ENCODE peak calls at places on chromosomes 11 and 22, in eight cellular contexts. E, R, W, K, Z, C, V and T are unnamed samples. For H3K9me2, the result is how much of the 10 kb centered on the place peaks cover.

GRCh38 chr11:66316849-66317251 is at the start of gene CD248:
- DNase-seq in E (peak), R (no peak), W (peak), K (no peak), Z (no peak), C (no peak), V (no peak), T (peak)

GRCh38 chr22:38860291-38861169 is 11.5 kb downstream of the CBX6 start:
- DNase-seq in E (no peak), R (no peak), W (peak), K (no peak), Z (no peak), C (no peak), V (peak), T (no peak)

GRCh38 chr22:49570032-49570848 is 257.4 kb downstream of the BRD1 start:
- DNase-seq in E (no peak), R (no peak), W (no peak), K (no peak), Z (no peak), C (no peak), V (no peak), T (no peak)

GRCh38 chr22:39800790-39801540 is 92.6 kb downstream of the ENTHD1 start:
- DNase-seq in E (peak), R (no peak), W (no peak), K (no peak), Z (no peak), C (no peak), V (no peak), T (no peak)

GRCh38 chr11:66476841-66477251 is 3.4 kb upstream of the DPP3 start:
- DNase-seq in E (peak), R (no peak), W (peak), K (no peak), Z (no peak), C (no peak), V (no peak), T (no peak)

GRCh38 chr11:19597876-19598275 is 114.8 kb upstream of the NAV2 start:
- DNase-seq in E (peak), R (no peak), W (no peak), K (no peak), Z (no peak), C (no peak), V (no peak), T (peak)

GRCh38 chr11:44572884-44573283 is 7.4 kb downstream of the CD82 start:
- DNase-seq in E (peak), R (no peak), W (peak), K (no peak), Z (no peak), C (no peak), V (no peak), T (no peak)

GRCh38 chr22:19125474-19126308 is 3.5 kb upstream of the DGCR2 start:
- DNase-seq in E (no peak), R (no peak), W (no peak), K (no peak), Z (no peak), C (no peak), V (no peak), T (no peak)

GRCh38 chr11:119590651-119591308 is 138.2 kb downstream of the NECTIN1 start:
- DNase-seq in E (no peak), R (no peak), W (peak), K (peak), Z (peak), C (no peak), V (no peak), T (peak)

GRCh38 chr11:96091476-96091875 is 167.6 kb upstream of the MTMR2 start:
- DNase-seq in E (no peak), R (no peak), W (no peak), K (peak), Z (peak), C (no peak), V (peak), T (no peak)

GRCh38 chr11:2451916-2452694 is 7.3 kb downstream of the KCNQ1 start:
- DNase-seq in E (peak), R (no peak), W (no peak), K (no peak), Z (no peak), C (peak), V (no peak), T (peak)

GRCh38 chr22:20591660-20592310 is 84.4 kb downstream of the MED15 start:
- DNase-seq in E (no peak), R (peak), W (peak), K (no peak), Z (no peak), C (no peak), V (no peak), T (no peak)

GRCh38 chr22:27139935-27140493 is 482.6 kb downstream of the MIAT start:
- DNase-seq in E (peak), R (no peak), W (no peak), K (no peak), Z (peak), C (no peak), V (no peak), T (peak)

GRCh38 chr11:108117746-108118371 is 3.5 kb upstream of the ACAT1 start:
- DNase-seq in E (peak), R (peak), W (peak), K (peak), Z (peak), C (peak), V (peak), T (peak)

GRCh38 chr22:27019827-27020226 is 362.4 kb downstream of the MIAT start:
- DNase-seq in E (no peak), R (no peak), W (peak), K (no peak), Z (peak), C (no peak), V (no peak), T (no peak)

GRCh38 chr22:27502327-27502726 is 299.2 kb downstream of the MN1 start:
- DNase-seq in E (no peak), R (no peak), W (no peak), K (no peak), Z (no peak), C (no peak), V (no peak), T (no peak)

GRCh38 chr11:67610302-67610868 is 3.6 kb downstream of the NDUFV1 start:
- DNase-seq in E (no peak), R (no peak), W (no peak), K (no peak), Z (no peak), C (no peak), V (no peak), T (no peak)

GRCh38 chr11:708511-708910 is 2.5 kb downstream of the EPS8L2 start:
- DNase-seq in E (peak), R (no peak), W (no peak), K (no peak), Z (no peak), C (no peak), V (no peak), T (no peak)

GRCh38 chr11:109697140-109697843 is 275.3 kb downstream of the C11orf87 start:
- DNase-seq in E (peak), R (peak), W (peak), K (peak), Z (no peak), C (peak), V (peak), T (peak)

GRCh38 chr11:109696191-109696897 is 274.4 kb downstream of the C11orf87 start:
- DNase-seq in E (no peak), R (peak), W (no peak), K (peak), Z (no peak), C (no peak), V (no peak), T (peak)

GRCh38 chr11:109698237-109698636 is 276.2 kb downstream of the C11orf87 start:
- DNase-seq in E (no peak), R (no peak), W (no peak), K (no peak), Z (no peak), C (no peak), V (no peak), T (no peak)

GRCh38 chr11:109695696-109696095 is 273.7 kb downstream of the C11orf87 start:
- DNase-seq in E (no peak), R (no peak), W (no peak), K (no peak), Z (no peak), C (no peak), V (no peak), T (peak)
- H3K9me2 ChIP-seq in E (under half), R (under half), W (under half), K (under half), Z (under half), C (under half), V (under half), T (under half)

GRCh38 chr11:126307706-126308105 is 3.8 kb downstream of the DCPS start:
- DNase-seq in E (peak), R (no peak), W (peak), K (peak), Z (no peak), C (peak), V (peak), T (peak)

GRCh38 chr11:126305699-126306098 is 1.8 kb downstream of the DCPS start:
- DNase-seq in E (no peak), R (no peak), W (no peak), K (no peak), Z (no peak), C (peak), V (no peak), T (no peak)

GRCh38 chr11:126308271-126308671 is 4.4 kb downstream of the DCPS start:
- DNase-seq in E (no peak), R (no peak), W (no peak), K (peak), Z (no peak), C (no peak), V (no peak), T (no peak)

GRCh38 chr11:126303623-126304456 is at the start of gene DCPS:
- DNase-seq in E (peak), R (peak), W (peak), K (peak), Z (peak), C (peak), V (peak), T (peak)

GRCh38 chr11:126304457-126305072 is 705 bp downstream of the DCPS start:
- DNase-seq in E (peak), R (no peak), W (no peak), K (no peak), Z (no peak), C (peak), V (peak), T (no peak)
- H3K4me3 ChIP-seq in E (peak), R (peak), W (peak), K (peak), Z (peak), C (peak), V (peak), T (peak)

GRCh38 chr11:12233602-12233925 is 123.2 kb downstream of the MICAL2 start:
- DNase-seq in E (no peak), R (no peak), W (no peak), K (no peak), Z (no peak), C (no peak), V (no peak), T (no peak)
- H3K9me2 ChIP-seq in E (under half), R (under half), W (under half), K (under half), Z (under half), C (under half), V (under half), T (under half)

GRCh38 chr11:43376065-43376464 is 17.3 kb downstream of the TTC17 start:
- DNase-seq in E (no peak), R (no peak), W (no peak), K (peak), Z (no peak), C (no peak), V (no peak), T (peak)
- H3K4me3 ChIP-seq in E (no peak), R (no peak), W (no peak), K (peak), Z (no peak), C (no peak), V (no peak), T (peak)

GRCh38 chr22:21727159-21727558 is 8.4 kb downstream of the YPEL1 start:
- DNase-seq in E (no peak), R (no peak), W (no peak), K (no peak), Z (no peak), C (no peak), V (no peak), T (no peak)
- H3K9me2 ChIP-seq in E (under half), R (under half), W (under half), K (under half), Z (under half), C (under half), V (under half), T (under half)

GRCh38 chr22:47552024-47552423 is 789.6 kb downstream of the TBC1D22A start:
- DNase-seq in E (no peak), R (no peak), W (no peak), K (no peak), Z (no peak), C (no peak), V (no peak), T (no peak)
- H3K4me3 ChIP-seq in E (no peak), R (no peak), W (no peak), K (no peak), Z (no peak), C (no peak), V (no peak), T (no peak)

GRCh38 chr22:23388492-23389009 is 191.5 kb downstream of the IGLL1 start:
- DNase-seq in E (no peak), R (no peak), W (no peak), K (no peak), Z (no peak), C (no peak), V (no peak), T (no peak)
- H3K9me2 ChIP-seq in E (under half), R (under half), W (under half), K (under half), Z (under half), C (under half), V (under half), T (under half)